ENCODE peak calls at places on chromosomes 5 and 9, in ten cellular contexts. P is HFFc6; V is kidney tubule cell; L is stimulated activated CD4-positive, alpha-beta T cell treated with anti-CD3 and anti-CD28 coated beads, TNF-alpha, amount 100 ng/mL, for 24 hours; Y is psoas muscle; U is stimulated activated CD8-positive, alpha-beta memory T cell treated with anti-CD3 and anti-CD28 coated beads, Interleukin-12 subunit alpha, Interleukin-12 subunit beta, amount 100 ng/mL, for 4 hours; E is NCI-H1105; F is ACHN; B is AG10803; C is activated CD8-positive, alpha-beta T cell treated with anti-CD3 and anti-CD28 coated beads, Interleukin-2, amount 10 ng/mL, durations not matched to agents 7 days and 5 days. D is an unnamed sample.

GRCh38 chr5:14036514-14036913 is 92.0 kb upstream of the DNAH5 start:
- DNase-seq in P (peak), V (peak), L (no peak), Y (no peak), U (no peak), E (no peak), F (peak), B (peak), C (no peak), D (no peak)

GRCh38 chr5:150202501-150202900 is 12.6 kb downstream of the SLC6A7 start:
- DNase-seq in P (no peak), V (no peak), L (no peak), Y (no peak), U (no peak), E (no peak), F (no peak), B (no peak), C (no peak), D (no peak)

GRCh38 chr5:76813982-76814562 is 4.8 kb upstream of the F2RL1 start:
- DNase-seq in P (peak), V (peak), L (no peak), Y (no peak), U (no peak), E (no peak), F (peak), B (peak), C (no peak), D (no peak)

GRCh38 chr9:93306081-93306480 is 122.1 kb downstream of the WNK2 start:
- DNase-seq in P (no peak), V (no peak), L (no peak), Y (no peak), U (no peak), E (no peak), F (no peak), B (no peak), C (no peak), D (no peak)

GRCh38 chr9:136673088-136673969 is 10.6 kb downstream of the EGFL7 start:
- DNase-seq in P (no peak), V (no peak), L (no peak), Y (no peak), U (no peak), E (no peak), F (no peak), B (no peak), C (no peak), D (no peak)

GRCh38 chr9:137387034-137387890 is 35.7 kb downstream of the EXD3 start:
- DNase-seq in P (no peak), V (no peak), L (no peak), Y (peak), U (no peak), E (no peak), F (no peak), B (no peak), C (peak), D (no peak)

GRCh38 chr9:77975023-77975422 is 56.6 kb downstream of the GNAQ start:
- DNase-seq in P (no peak), V (no peak), L (no peak), Y (no peak), U (no peak), E (no peak), F (no peak), B (no peak), C (no peak), D (no peak)

GRCh38 chr9:114989600-114990410 is 59.4 kb upstream of the TNFSF8 start:
- DNase-seq in P (no peak), V (no peak), L (peak), Y (no peak), U (no peak), E (no peak), F (no peak), B (no peak), C (peak), D (no peak)

GRCh38 chr9:72734631-72735030 is 213.2 kb downstream of the TMC1 start:
- DNase-seq in P (no peak), V (no peak), L (no peak), Y (no peak), U (no peak), E (no peak), F (no peak), B (no peak), C (no peak), D (no peak)

GRCh38 chr9:95754533-95755420 is 120.7 kb upstream of the ERCC6L2 start:
- DNase-seq in P (no peak), V (no peak), L (no peak), Y (no peak), U (no peak), E (no peak), F (no peak), B (no peak), C (no peak), D (no peak)

GRCh38 chr5:14721990-14722656 is 57.6 kb downstream of the OTULIN start:
- DNase-seq in P (peak), V (no peak), L (no peak), Y (no peak), U (no peak), E (no peak), F (no peak), B (no peak), C (no peak), D (no peak)

GRCh38 chr5:133706732-133707430 is 94.5 kb upstream of the FSTL4 start:
- DNase-seq in P (no peak), V (no peak), L (no peak), Y (no peak), U (no peak), E (no peak), F (no peak), B (no peak), C (no peak), D (no peak)

GRCh38 chr5:69431424-69432303 is 16.7 kb downstream of the MARVELD2 start:
- DNase-seq in P (no peak), V (no peak), L (no peak), Y (no peak), U (no peak), E (no peak), F (no peak), B (no peak), C (no peak), D (no peak)

GRCh38 chr5:151200913-151201445 is 22.9 kb downstream of the CCDC69 start:
- DNase-seq in P (no peak), V (no peak), L (no peak), Y (no peak), U (no peak), E (no peak), F (no peak), B (no peak), C (no peak), D (no peak)

GRCh38 chr5:179866241-179867078 is 7.8 kb upstream of the MRNIP start:
- DNase-seq in P (no peak), V (no peak), L (no peak), Y (no peak), U (no peak), E (no peak), F (no peak), B (no peak), C (no peak), D (no peak)

GRCh38 chr9:38200431-38200830 is 131.4 kb upstream of the SHB start:
- DNase-seq in P (no peak), V (no peak), L (no peak), Y (no peak), U (no peak), E (no peak), F (no peak), B (no peak), C (no peak), D (no peak)

GRCh38 chr5:1468247-1468612 is 23.0 kb upstream of the SLC6A3 start:
- DNase-seq in P (no peak), V (no peak), L (no peak), Y (peak), U (no peak), E (no peak), F (peak), B (peak), C (peak), D (no peak)

GRCh38 chr9:16133556-16134227 is 580.8 kb downstream of the CCDC171 start:
- DNase-seq in P (peak), V (peak), L (no peak), Y (peak), U (no peak), E (peak), F (peak), B (peak), C (peak), D (peak)

GRCh38 chr9:7392161-7392560 is 407.4 kb downstream of the DMAC1 start:
- DNase-seq in P (no peak), V (no peak), L (no peak), Y (no peak), U (no peak), E (no peak), F (no peak), B (no peak), C (no peak), D (no peak)

GRCh38 chr5:109938453-109938852 is 248.7 kb downstream of the MAN2A1 start:
- DNase-seq in P (no peak), V (no peak), L (no peak), Y (no peak), U (no peak), E (no peak), F (no peak), B (no peak), C (no peak), D (no peak)